ENCODE peak calls at places on chromosomes 4 and X, in seven cellular contexts. N, O, J, D, A, M and R are unnamed samples. For H3K79me2 and H3K9me3, the result is how much of the 10 kb centered on the place peaks cover.

GRCh38 chr4:14816592-14817273 is 185.5 kb upstream of the CPEB2 start:
- DNase-seq in N (no peak), O (no peak), J (no peak), D (no peak), A (no peak), M (no peak), R (no peak)

GRCh38 chr4:138034871-138035270 is 207.3 kb downstream of the SLC7A11 start:
- DNase-seq in N (no peak), O (no peak), J (peak), D (no peak), A (peak), M (no peak), R (no peak)

GRCh38 chrX:56029188-56029587 is 203.0 kb upstream of the KLF8 start:
- DNase-seq in N (no peak), O (no peak), J (no peak), D (no peak), A (peak), M (no peak), R (no peak)

GRCh38 chr4:143017210-143017609 is 167.5 kb upstream of the USP38 start:
- DNase-seq in N (no peak), O (no peak), J (no peak), D (no peak), A (no peak), M (no peak), R (no peak)

GRCh38 chr4:57154191-57154590 is 44.0 kb upstream of the IGFBP7 start:
- DNase-seq in N (no peak), O (peak), J (no peak), D (no peak), A (no peak), M (no peak), R (peak)

GRCh38 chrX:154719132-154719675 is 31.7 kb downstream of the GAB3 start:
- DNase-seq in N (peak), O (peak), J (peak), D (no peak), A (peak), M (no peak), R (no peak)

GRCh38 chr4:23993373-23993772 is 103.5 kb upstream of the PPARGC1A start:
- DNase-seq in N (no peak), O (no peak), J (no peak), D (no peak), A (no peak), M (no peak), R (no peak)

GRCh38 chr4:16140520-16141249 is 56.9 kb upstream of the PROM1 start:
- DNase-seq in N (no peak), O (no peak), J (peak), D (peak), A (peak), M (no peak), R (no peak)

GRCh38 chr4:175033162-175033561 is 115.0 kb downstream of the ADAM29 start:
- DNase-seq in N (no peak), O (no peak), J (no peak), D (no peak), A (no peak), M (no peak), R (no peak)

GRCh38 chrX:131874300-131874699 is 148.8 kb upstream of the STK26 start:
- DNase-seq in N (no peak), O (no peak), J (no peak), D (no peak), A (no peak), M (no peak), R (no peak)

GRCh38 chrX:9646471-9647038 is 119.1 kb downstream of the GPR143 start:
- DNase-seq in N (no peak), O (no peak), J (no peak), D (no peak), A (no peak), M (peak), R (no peak)

GRCh38 chrX:103628386-103629290 is at the start of gene TCEAL1:
- DNase-seq in N (peak), O (peak), J (peak), D (peak), A (peak), M (peak), R (peak)

GRCh38 chr4:3223986-3224748 is 24.8 kb upstream of the MSANTD1 start:
- DNase-seq in N (no peak), O (no peak), J (no peak), D (no peak), A (no peak), M (no peak), R (no peak)

GRCh38 chr4:25842229-25842840 is 20.5 kb downstream of the SEL1L3 start:
- DNase-seq in N (no peak), O (peak), J (no peak), D (no peak), A (no peak), M (no peak), R (peak)

GRCh38 chr4:93710847-93711430 is 117.6 kb upstream of the ATOH1 start:
- DNase-seq in N (no peak), O (no peak), J (no peak), D (no peak), A (peak), M (no peak), R (no peak)

GRCh38 chr4:155906554-155907247 is 3.2 kb downstream of the TDO2 start:
- DNase-seq in N (no peak), O (no peak), J (peak), D (peak), A (peak), M (no peak), R (no peak)

GRCh38 chr4:47557255-47557654 is 72.2 kb downstream of the ATP10D start:
- DNase-seq in N (no peak), O (no peak), J (no peak), D (no peak), A (no peak), M (no peak), R (no peak)

GRCh38 chr4:48899950-48900349 is 6.6 kb downstream of the OCIAD2 start:
- DNase-seq in N (no peak), O (no peak), J (no peak), D (no peak), A (no peak), M (no peak), R (peak)

GRCh38 chr4:175929932-175930331 is 117.9 kb upstream of the GPM6A start:
- DNase-seq in N (no peak), O (no peak), J (no peak), D (no peak), A (peak), M (no peak), R (no peak)

GRCh38 chr4:55345054-55345453 is 988 bp upstream of the SRD5A3 start:
- DNase-seq in N (no peak), O (no peak), J (no peak), D (no peak), A (no peak), M (no peak), R (peak)

GRCh38 chr4:147494301-147494700 is 13.4 kb downstream of the EDNRA start:
- DNase-seq in N (no peak), O (no peak), J (no peak), D (no peak), A (no peak), M (no peak), R (no peak)

GRCh38 chrX:152588206-152588605 is 49.5 kb upstream of the GABRQ start:
- DNase-seq in N (no peak), O (no peak), J (no peak), D (no peak), A (no peak), M (no peak), R (no peak)

GRCh38 chr4:14582658-14583057 is 419.6 kb upstream of the CPEB2 start:
- DNase-seq in N (no peak), O (no peak), J (no peak), D (no peak), A (no peak), M (no peak), R (peak)

GRCh38 chrX:78753571-78753970 is 6.1 kb downstream of the LPAR4 start:
- DNase-seq in N (no peak), O (no peak), J (no peak), D (no peak), A (no peak), M (no peak), R (no peak)

GRCh38 chr4:98092833-98093439 is 50.3 kb downstream of the STPG2 start:
- DNase-seq in N (peak), O (peak), J (peak), D (peak), A (peak), M (no peak), R (peak)

GRCh38 chr4:22237155-22237751 is 278.6 kb downstream of the ADGRA3 start:
- DNase-seq in N (no peak), O (peak), J (peak), D (peak), A (peak), M (peak), R (peak)

GRCh38 chr4:3666263-3666662 is 99.9 kb upstream of the ADRA2C start:
- DNase-seq in N (no peak), O (peak), J (no peak), D (no peak), A (no peak), M (no peak), R (no peak)

GRCh38 chr4:60657041-60657440 is 543.1 kb upstream of the ADGRL3 start:
- DNase-seq in N (no peak), O (no peak), J (peak), D (no peak), A (no peak), M (no peak), R (no peak)

GRCh38 chr4:41369680-41370079 is 113.0 kb downstream of the UCHL1 start:
- DNase-seq in N (no peak), O (no peak), J (no peak), D (no peak), A (no peak), M (no peak), R (no peak)

GRCh38 chr4:93132631-93133030 is 695.9 kb upstream of the ATOH1 start:
- DNase-seq in N (no peak), O (no peak), J (no peak), D (no peak), A (no peak), M (no peak), R (no peak)

GRCh38 chr4:153486281-153487151 is 20.4 kb downstream of the TMEM131L start:
- DNase-seq in N (no peak), O (no peak), J (peak), D (peak), A (peak), M (no peak), R (peak)

GRCh38 chr4:182142146-182143085 is 100.8 kb upstream of the TENM3 start:
- DNase-seq in N (no peak), O (no peak), J (peak), D (peak), A (no peak), M (no peak), R (peak)

GRCh38 chrX:79559290-79559689 is 192.2 kb upstream of the ITM2A start:
- DNase-seq in N (no peak), O (no peak), J (no peak), D (no peak), A (no peak), M (no peak), R (no peak)

GRCh38 chr4:99879458-99879857 is 14.8 kb downstream of the LAMTOR3 start:
- DNase-seq in N (no peak), O (no peak), J (no peak), D (no peak), A (no peak), M (no peak), R (no peak)

GRCh38 chr4:153260553-153261306 is 56.5 kb downstream of the TRIM2 start:
- DNase-seq in N (no peak), O (no peak), J (peak), D (no peak), A (no peak), M (no peak), R (no peak)

GRCh38 chr4:858136-858535 is 32.2 kb upstream of the CPLX1 start:
- DNase-seq in N (no peak), O (no peak), J (no peak), D (no peak), A (no peak), M (no peak), R (no peak)

GRCh38 chr4:172202480-172203076 is 389.4 kb downstream of the GALNTL6 start:
- DNase-seq in N (no peak), O (peak), J (peak), D (peak), A (peak), M (peak), R (peak)

DNA sequence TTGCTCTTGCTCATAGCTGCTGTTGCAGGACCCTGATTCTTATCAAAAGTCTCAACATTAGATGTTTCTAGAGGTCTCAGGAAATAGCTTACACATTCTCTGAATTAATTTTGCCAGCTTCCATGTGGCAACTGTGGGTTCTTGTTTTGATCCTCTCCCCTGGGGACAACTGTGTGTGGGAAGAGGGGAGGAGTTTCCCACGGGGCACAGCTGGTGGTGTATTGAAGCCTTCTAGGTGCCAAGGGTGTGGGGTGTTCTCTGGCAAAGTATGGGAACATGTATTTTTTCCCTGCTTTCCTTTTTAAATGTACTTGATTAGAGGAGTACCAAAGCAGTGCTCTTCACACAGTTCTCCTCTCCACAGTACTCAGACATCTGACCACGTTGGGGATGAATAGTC is 212.7 kb downstream of the RPA4 start:
- DNase-seq in N (peak), O (no peak), J (no peak), D (no peak), A (no peak), M (no peak), R (no peak)
- H3K79me2 ChIP-seq in N (under half), O (under half), J (under half), D (under half), A (under half), M (under half), R (under half)

GRCh38 chr4:126265880-126266279 is 951.1 kb downstream of the FAT4 start:
- DNase-seq in N (no peak), O (no peak), J (no peak), D (no peak), A (no peak), M (no peak), R (no peak)
- H3K9me3 ChIP-seq in N (under half), O (under half), J (under half), D (under half), A (under half), M (under half), R (under half)

GRCh38 chr4:78818530-78818929 is 42.4 kb downstream of the BMP2K start:
- DNase-seq in N (no peak), O (no peak), J (no peak), D (no peak), A (no peak), M (no peak), R (no peak)
- H3K79me2 ChIP-seq in N (under half), O (under half), J (half or more), D (half or more), A (under half), M (half or more), R (half or more)

DNA sequence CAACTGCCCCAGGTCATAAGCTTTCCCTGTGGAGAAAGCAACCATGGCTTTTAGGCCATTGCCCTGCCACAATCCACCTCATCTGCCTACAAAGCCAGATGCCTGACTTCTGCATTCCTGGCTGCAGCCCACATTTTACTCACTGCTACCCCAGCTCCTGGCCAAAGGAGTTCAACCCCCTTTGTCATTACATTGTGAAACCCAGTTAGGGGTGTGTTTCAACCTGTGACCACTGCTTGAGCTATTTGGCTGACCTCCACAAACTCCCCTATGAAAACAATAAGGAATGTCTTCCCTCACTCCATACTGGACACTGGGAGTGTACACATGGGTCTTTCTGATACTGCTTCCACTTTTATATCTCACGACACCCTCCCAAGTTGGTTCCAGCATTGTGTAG is 589.2 kb downstream of the SH3BGRL start:
- DNase-seq in N (no peak), O (no peak), J (no peak), D (no peak), A (no peak), M (no peak), R (no peak)
- H3K9me3 ChIP-seq in N (under half), O (under half), J (under half), D (under half), A (under half), M (under half), R (under half)